ENCODE peak calls at places on chromosomes 3 and 15, in five cellular contexts. X, N, K, P and S are unnamed samples.

GRCh38 chr15:78457101-78457500 is 19.1 kb downstream of the IREB2 start:
- DNase-seq in X (no peak), N (no peak), K (no peak), P (peak; percentile 93), S (peak; percentile 18)

GRCh38 chr3:105781871-105782270 is 86.9 kb downstream of the CBLB start:
- DNase-seq in X (no peak), N (no peak), K (no peak), P (peak; percentile 42), S (no peak)

GRCh38 chr15:23687143-23687470 is at the start of gene NDN:
- DNase-seq in X (no peak), N (no peak), K (peak; percentile 87), P (peak; percentile 56), S (peak; percentile 37)

GRCh38 chr3:42666022-42666421 is 12.5 kb downstream of the ZBTB47 start:
- DNase-seq in X (no peak), N (no peak), K (no peak), P (no peak), S (no peak)

GRCh38 chr15:92161039-92161670 is 232.5 kb upstream of the ST8SIA2 start:
- DNase-seq in X (no peak), N (no peak), K (no peak), P (no peak), S (no peak)

GRCh38 chr15:97728791-97729190 is 231.7 kb upstream of the ARRDC4 start:
- DNase-seq in X (no peak), N (no peak), K (no peak), P (no peak), S (no peak)

GRCh38 chr3:16331319-16331883 is 66.4 kb downstream of the OXNAD1 start:
- DNase-seq in X (no peak), N (no peak), K (no peak), P (no peak), S (no peak)

GRCh38 chr3:170524072-170524471 is 61.8 kb downstream of the SLC7A14 start:
- DNase-seq in X (no peak), N (no peak), K (no peak), P (peak; percentile 34), S (no peak)

GRCh38 chr3:174737966-174738365 is 121.2 kb upstream of the NAALADL2 start:
- DNase-seq in X (no peak), N (no peak), K (no peak), P (no peak), S (no peak)

GRCh38 chr3:12907729-12908128 is 66.4 kb upstream of the RPL32 start:
- DNase-seq in X (no peak), N (no peak), K (no peak), P (no peak), S (no peak)

GRCh38 chr3:121696190-121696589 is 35.5 kb upstream of the HCLS1 start:
- DNase-seq in X (no peak), N (no peak), K (no peak), P (no peak), S (no peak)

GRCh38 chr15:63255485-63255990 is 21.9 kb upstream of the APH1B start:
- DNase-seq in X (no peak), N (no peak), K (peak; percentile 46), P (no peak), S (no peak)

GRCh38 chr15:89912674-89913396 is at the start of gene ARPIN:
- DNase-seq in X (no peak), N (peak; percentile 79), K (peak; percentile 86), P (peak; percentile 31), S (peak; percentile 74)

GRCh38 chr15:60392601-60392985 is 5.2 kb downstream of the ANXA2 start:
- DNase-seq in X (no peak), N (no peak), K (no peak), P (peak; percentile 89), S (no peak)

GRCh38 chr3:62070891-62071290 is 302.5 kb downstream of the FEZF2 start:
- DNase-seq in X (no peak), N (no peak), K (no peak), P (no peak), S (no peak)

GRCh38 chr15:26038693-26039092 is 175.6 kb upstream of the ATP10A start:
- DNase-seq in X (no peak), N (no peak), K (peak; percentile 31), P (no peak), S (no peak)

GRCh38 chr3:8442993-8443670 is 58.5 kb upstream of the LMCD1 start:
- DNase-seq in X (no peak), N (no peak), K (no peak), P (no peak), S (no peak)

GRCh38 chr3:152910211-152910610 is 75.3 kb downstream of the P2RY1 start:
- DNase-seq in X (no peak), N (no peak), K (no peak), P (peak; percentile 4), S (no peak)

GRCh38 chr3:52350981-52351761 is 35.1 kb downstream of the DNAH1 start:
- DNase-seq in X (no peak), N (no peak), K (no peak), P (no peak), S (no peak)

GRCh38 chr3:174342941-174343431 is 516.1 kb upstream of the NAALADL2 start:
- DNase-seq in X (no peak), N (no peak), K (no peak), P (peak; percentile 62), S (no peak)

GRCh38 chr3:181239456-181239855 is 249.9 kb upstream of the DNAJC19 start:
- DNase-seq in X (no peak), N (no peak), K (no peak), P (no peak), S (no peak)

GRCh38 chr15:50636146-50636545 is 50.5 kb downstream of the TRPM7 start:
- DNase-seq in X (no peak), N (no peak), K (no peak), P (no peak), S (no peak)

GRCh38 chr3:193808317-193808716 is 215.3 kb downstream of the OPA1 start:
- DNase-seq in X (no peak), N (no peak), K (no peak), P (no peak), S (no peak)

GRCh38 chr15:81888748-81889479 is 156.9 kb downstream of the MEX3B start:
- DNase-seq in X (no peak), N (no peak), K (no peak), P (no peak), S (no peak)

GRCh38 chr3:121769246-121769645 is 19.7 kb upstream of the GOLGB1 start:
- DNase-seq in X (no peak), N (no peak), K (no peak), P (no peak), S (no peak)

GRCh38 chr3:129505341-129505740 is 23.1 kb upstream of the RHO start:
- DNase-seq in X (no peak), N (no peak), K (no peak), P (no peak), S (no peak)

GRCh38 chr15:84969257-84969656 is 12.4 kb upstream of the PDE8A start:
- DNase-seq in X (no peak), N (no peak), K (no peak), P (no peak), S (no peak)

GRCh38 chr3:63779227-63779626 is 39.9 kb upstream of the C3orf49 start:
- DNase-seq in X (no peak), N (no peak), K (peak; percentile 28), P (no peak), S (no peak)

GRCh38 chr3:154552338-154552737 is 122.3 kb upstream of the GPR149 start:
- DNase-seq in X (no peak), N (peak; percentile 8), K (peak; percentile 19), P (no peak), S (no peak)

GRCh38 chr3:100029052-100029451 is 85.2 kb downstream of the FILIP1L start:
- DNase-seq in X (no peak), N (no peak), K (no peak), P (no peak), S (no peak)

GRCh38 chr3:177928156-177928555 is 608.1 kb upstream of the KCNMB2 start:
- DNase-seq in X (no peak), N (no peak), K (no peak), P (peak; percentile 80), S (no peak)

GRCh38 chr3:152499796-152500385 is 231.2 kb downstream of the MBNL1 start:
- DNase-seq in X (no peak), N (no peak), K (no peak), P (no peak), S (no peak)

GRCh38 chr3:135516143-135516542 is 449.4 kb upstream of the PPP2R3A start:
- DNase-seq in X (no peak), N (peak; percentile 33), K (peak; percentile 65), P (peak; percentile 59), S (peak; percentile 12)

GRCh38 chr3:32842987-32843386 is 25.2 kb downstream of the TRIM71 start:
- DNase-seq in X (no peak), N (no peak), K (no peak), P (no peak), S (no peak)

GRCh38 chr3:184562146-184562861 is 719 bp downstream of the EPHB3 start:
- DNase-seq in X (no peak), N (no peak), K (peak; percentile 55), P (no peak), S (no peak)

GRCh38 chr3:197309528-197310361 is 11.3 kb upstream of the DLG1 start:
- DNase-seq in X (no peak), N (no peak), K (peak; percentile 39), P (peak; percentile 95), S (no peak)

GRCh38 chr15:31387483-31388118 is 61.0 kb downstream of the KLF13 start:
- DNase-seq in X (no peak), N (no peak), K (no peak), P (peak; percentile 35), S (peak; percentile 87)

GRCh38 chr15:97881568-97881967 is 78.9 kb upstream of the ARRDC4 start:
- DNase-seq in X (no peak), N (no peak), K (no peak), P (no peak), S (no peak)

GRCh38 chr3:87503901-87504498 is 227.6 kb upstream of the POU1F1 start:
- DNase-seq in X (no peak), N (peak; percentile 63), K (peak; percentile 67), P (peak; percentile 64), S (peak; percentile 26)